ENCODE peak calls at places on chromosome 4, in seven cellular contexts. One of them, this sample, is unnamed.
A peak's percentile ranks its signal among the peaks of the same experiment; 100 is the strongest.

GRCh38 chr4:6474705-6475457 is 2.5 kb upstream of the PPP2R2C start:
- DNase-seq in mesendoderm: peak; percentile 49
- DNase-seq in IMR-90: no peak
- DNase-seq in trophoblast cell: no peak
- DNase-seq in mesenchymal stem cell: no peak
- DNase-seq in H9: peak; percentile 7
- DNase-seq in H1: peak; percentile 35
- DNase-seq in this sample: no peak

GRCh38 chr4:97507587-97508245 is 635.6 kb downstream of the STPG2 start:
- DNase-seq in H1: no peak
- DNase-seq in mesendoderm: peak; percentile 50
- DNase-seq in mesenchymal stem cell: no peak
- DNase-seq in H9: no peak
- DNase-seq in IMR-90: no peak
- DNase-seq in trophoblast cell: no peak
- DNase-seq in this sample: no peak

GRCh38 chr4:4673070-4673469 is 131.2 kb upstream of the STX18 start:
- DNase-seq in H1: peak; percentile 98
- DNase-seq in mesenchymal stem cell: peak; percentile 36
- DNase-seq in IMR-90: no peak
- DNase-seq in trophoblast cell: peak; percentile 20
- DNase-seq in mesendoderm: peak; percentile 98
- DNase-seq in H9: peak; percentile 97
- DNase-seq in this sample: peak; percentile 59

GRCh38 chr4:4289055-4289454 is 899 bp downstream of the LYAR start:
- DNase-seq in mesenchymal stem cell: no peak
- DNase-seq in IMR-90: no peak
- DNase-seq in H1: no peak
- DNase-seq in trophoblast cell: no peak
- DNase-seq in mesendoderm: no peak
- DNase-seq in H9: no peak
- DNase-seq in this sample: no peak

GRCh38 chr4:677431-678293 is 3.3 kb downstream of the MYL5 start:
- DNase-seq in H9: peak; percentile 29
- DNase-seq in H1: no peak
- DNase-seq in mesenchymal stem cell: no peak
- DNase-seq in IMR-90: no peak
- DNase-seq in mesendoderm: no peak
- DNase-seq in trophoblast cell: peak; percentile 84
- DNase-seq in this sample: no peak

GRCh38 chr4:10099521-10100325 is 16.9 kb downstream of the WDR1 start:
- DNase-seq in H9: no peak
- DNase-seq in IMR-90: no peak
- DNase-seq in trophoblast cell: no peak
- DNase-seq in mesenchymal stem cell: no peak
- DNase-seq in mesendoderm: no peak
- DNase-seq in H1: no peak
- DNase-seq in this sample: no peak

GRCh38 chr4:185567828-185568442 is 32.6 kb upstream of the PDLIM3 start:
- DNase-seq in H9: no peak
- DNase-seq in IMR-90: peak; percentile 78
- DNase-seq in trophoblast cell: peak; percentile 78
- DNase-seq in H1: no peak
- DNase-seq in mesenchymal stem cell: peak; percentile 96
- DNase-seq in mesendoderm: peak; percentile 40
- DNase-seq in this sample: no peak

GRCh38 chr4:26719954-26720552 is 136.2 kb downstream of the TBC1D19 start:
- DNase-seq in trophoblast cell: peak; percentile 61
- DNase-seq in H9: no peak
- DNase-seq in mesenchymal stem cell: peak; percentile 39
- DNase-seq in H1: no peak
- DNase-seq in IMR-90: peak; percentile 63
- DNase-seq in mesendoderm: peak; percentile 20
- DNase-seq in this sample: no peak

GRCh38 chr4:4995103-4995761 is 24.0 kb downstream of the CYTL1 start:
- DNase-seq in mesenchymal stem cell: peak; percentile 67
- DNase-seq in IMR-90: peak; percentile 58
- DNase-seq in trophoblast cell: peak; percentile 87
- DNase-seq in H9: peak; percentile 90
- DNase-seq in mesendoderm: peak; percentile 90
- DNase-seq in H1: peak; percentile 90
- DNase-seq in this sample: peak; percentile 76

GRCh38 chr4:109472343-109472761 is 38.7 kb downstream of the SEC24B start:
- DNase-seq in IMR-90: peak; percentile 84
- DNase-seq in mesendoderm: no peak
- DNase-seq in trophoblast cell: peak; percentile 84
- DNase-seq in H1: no peak
- DNase-seq in mesenchymal stem cell: peak; percentile 81
- DNase-seq in H9: no peak
- DNase-seq in this sample: no peak

GRCh38 chr4:7887415-7887814 is 52.2 kb downstream of the AFAP1 start:
- DNase-seq in IMR-90: no peak
- DNase-seq in trophoblast cell: no peak
- DNase-seq in H9: no peak
- DNase-seq in H1: no peak
- DNase-seq in mesenchymal stem cell: no peak
- DNase-seq in mesendoderm: no peak
- DNase-seq in this sample: no peak

GRCh38 chr4:136858911-136859310 is 673.4 kb downstream of the PCDH18 start:
- DNase-seq in IMR-90: no peak
- DNase-seq in H9: no peak
- DNase-seq in H1: no peak
- DNase-seq in mesendoderm: no peak
- DNase-seq in trophoblast cell: no peak
- DNase-seq in mesenchymal stem cell: no peak
- DNase-seq in this sample: no peak

GRCh38 chr4:157204634-157205244 is 15.8 kb upstream of the GRIA2 start:
- DNase-seq in trophoblast cell: peak; percentile 43
- DNase-seq in H1: peak; percentile 82
- DNase-seq in H9: peak; percentile 86
- DNase-seq in IMR-90: peak; percentile 1
- DNase-seq in mesenchymal stem cell: no peak
- DNase-seq in mesendoderm: peak; percentile 63
- DNase-seq in this sample: no peak

GRCh38 chr4:16198271-16198670 is 28.0 kb downstream of the TAPT1 start:
- DNase-seq in H1: no peak
- DNase-seq in IMR-90: no peak
- DNase-seq in trophoblast cell: no peak
- DNase-seq in H9: no peak
- DNase-seq in mesenchymal stem cell: no peak
- DNase-seq in mesendoderm: no peak
- DNase-seq in this sample: no peak

GRCh38 chr4:77286906-77287305 is 129.9 kb downstream of the CCNG2 start:
- DNase-seq in H1: no peak
- DNase-seq in trophoblast cell: no peak
- DNase-seq in mesenchymal stem cell: no peak
- DNase-seq in mesendoderm: no peak
- DNase-seq in H9: no peak
- DNase-seq in IMR-90: no peak
- DNase-seq in this sample: no peak

GRCh38 chr4:95014068-95014467 is 256.3 kb downstream of the BMPR1B start:
- DNase-seq in H1: no peak
- DNase-seq in mesendoderm: no peak
- DNase-seq in H9: no peak
- DNase-seq in IMR-90: no peak
- DNase-seq in mesenchymal stem cell: no peak
- DNase-seq in trophoblast cell: no peak
- DNase-seq in this sample: no peak

GRCh38 chr4:38837849-38838248 is 18.8 kb downstream of the TLR6 start:
- DNase-seq in H9: no peak
- DNase-seq in IMR-90: peak; percentile 59
- DNase-seq in mesenchymal stem cell: peak; percentile 39
- DNase-seq in trophoblast cell: no peak
- DNase-seq in H1: no peak
- DNase-seq in mesendoderm: no peak
- DNase-seq in this sample: no peak

GRCh38 chr4:87188063-87188462 is 32.4 kb downstream of the KLHL8 start:
- DNase-seq in IMR-90: peak; percentile 65
- DNase-seq in mesendoderm: no peak
- DNase-seq in H9: no peak
- DNase-seq in H1: no peak
- DNase-seq in trophoblast cell: no peak
- DNase-seq in mesenchymal stem cell: no peak
- DNase-seq in this sample: no peak

GRCh38 chr4:123827511-123827910 is 430.9 kb downstream of the SPRY1 start:
- DNase-seq in mesenchymal stem cell: no peak
- DNase-seq in mesendoderm: no peak
- DNase-seq in H1: no peak
- DNase-seq in trophoblast cell: no peak
- DNase-seq in IMR-90: no peak
- DNase-seq in H9: no peak
- DNase-seq in this sample: no peak

GRCh38 chr4:84401669-84402068 is 97.4 kb downstream of the NKX6-1 start:
- DNase-seq in IMR-90: no peak
- DNase-seq in H1: no peak
- DNase-seq in trophoblast cell: no peak
- DNase-seq in H9: no peak
- DNase-seq in mesendoderm: no peak
- DNase-seq in mesenchymal stem cell: no peak
- DNase-seq in this sample: no peak

DNA sequence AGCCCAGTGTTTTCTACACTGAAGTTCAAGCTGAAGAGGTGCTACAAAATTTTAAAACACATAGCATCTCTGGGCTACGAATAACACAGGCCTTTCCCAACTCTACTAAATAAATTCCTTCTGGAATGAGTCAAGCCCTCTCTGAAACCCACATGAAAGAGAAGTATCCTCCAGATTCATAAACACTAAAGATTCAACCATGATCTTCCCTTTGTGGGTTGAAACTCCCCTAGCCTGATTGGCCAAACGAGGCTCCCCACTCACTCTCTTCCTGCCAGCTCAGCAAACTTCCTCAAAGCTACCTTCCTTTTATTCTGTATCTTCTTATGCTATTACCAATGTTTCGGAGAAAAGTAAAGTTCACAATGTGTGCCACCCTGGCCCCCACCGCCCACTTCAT is 95.4 kb downstream of the NKX6-1 start:
- DNase-seq in mesendoderm: no peak
- DNase-seq in H9: no peak
- DNase-seq in H1: no peak
- DNase-seq in trophoblast cell: no peak
- DNase-seq in IMR-90: no peak
- DNase-seq in mesenchymal stem cell: no peak
- DNase-seq in this sample: no peak
- H4K8ac ChIP-seq in mesendoderm: no peak overlapping the region
- H4K8ac ChIP-seq in H9: no peak overlapping the region
- H4K8ac ChIP-seq in H1: no peak overlapping the region
- H4K8ac ChIP-seq in trophoblast cell: no peak overlapping the region
- H4K8ac ChIP-seq in IMR-90: no peak overlapping the region
- H4K8ac ChIP-seq in mesenchymal stem cell: no peak overlapping the region
- H4K8ac ChIP-seq in this sample: no peak overlapping the region

GRCh38 chr4:70734168-70734954 is 12.6 kb downstream of the RUFY3 start:
- DNase-seq in mesendoderm: no peak
- DNase-seq in IMR-90: peak; percentile 55
- DNase-seq in H1: no peak
- DNase-seq in mesenchymal stem cell: peak; percentile 58
- DNase-seq in trophoblast cell: no peak
- DNase-seq in H9: no peak
- DNase-seq in this sample: no peak
- H3K4me1 ChIP-seq in mesendoderm: peaks cover 2% of the 10 kb centered on the region
- H3K4me1 ChIP-seq in IMR-90: peaks cover 2% of the 10 kb centered on the region
- H3K4me1 ChIP-seq in H1: no peaks in the 10 kb centered on the region
- H3K4me1 ChIP-seq in mesenchymal stem cell: no peaks in the 10 kb centered on the region
- H3K4me1 ChIP-seq in trophoblast cell: no peaks in the 10 kb centered on the region
- H3K4me1 ChIP-seq in H9: no peaks in the 10 kb centered on the region
- H3K4me1 ChIP-seq in this sample: peaks cover under 1% of the 10 kb centered on the region

GRCh38 chr4:183110244-183110643 is 11.2 kb downstream of the WWC2 start:
- DNase-seq in mesenchymal stem cell: no peak
- DNase-seq in IMR-90: no peak
- DNase-seq in mesendoderm: no peak
- DNase-seq in H1: no peak
- DNase-seq in trophoblast cell: no peak
- DNase-seq in H9: no peak
- DNase-seq in this sample: no peak

GRCh38 chr4:183111452-183111885 is 12.4 kb downstream of the WWC2 start:
- DNase-seq in IMR-90: no peak
- DNase-seq in mesenchymal stem cell: no peak
- DNase-seq in trophoblast cell: peak; percentile 57
- DNase-seq in H9: no peak
- DNase-seq in mesendoderm: peak; percentile 59
- DNase-seq in H1: no peak
- DNase-seq in this sample: no peak

GRCh38 chr4:183106839-183107238 is 7.8 kb downstream of the WWC2 start:
- DNase-seq in H1: no peak
- DNase-seq in H9: no peak
- DNase-seq in IMR-90: peak; percentile 41
- DNase-seq in mesendoderm: peak; percentile 52
- DNase-seq in mesenchymal stem cell: peak; percentile 53
- DNase-seq in trophoblast cell: no peak
- DNase-seq in this sample: no peak

GRCh38 chr4:183105092-183105491 is 6.0 kb downstream of the WWC2 start:
- DNase-seq in mesendoderm: peak; percentile 73
- DNase-seq in mesenchymal stem cell: no peak
- DNase-seq in IMR-90: no peak
- DNase-seq in H9: peak; percentile 59
- DNase-seq in trophoblast cell: no peak
- DNase-seq in H1: no peak
- DNase-seq in this sample: no peak

DNA sequence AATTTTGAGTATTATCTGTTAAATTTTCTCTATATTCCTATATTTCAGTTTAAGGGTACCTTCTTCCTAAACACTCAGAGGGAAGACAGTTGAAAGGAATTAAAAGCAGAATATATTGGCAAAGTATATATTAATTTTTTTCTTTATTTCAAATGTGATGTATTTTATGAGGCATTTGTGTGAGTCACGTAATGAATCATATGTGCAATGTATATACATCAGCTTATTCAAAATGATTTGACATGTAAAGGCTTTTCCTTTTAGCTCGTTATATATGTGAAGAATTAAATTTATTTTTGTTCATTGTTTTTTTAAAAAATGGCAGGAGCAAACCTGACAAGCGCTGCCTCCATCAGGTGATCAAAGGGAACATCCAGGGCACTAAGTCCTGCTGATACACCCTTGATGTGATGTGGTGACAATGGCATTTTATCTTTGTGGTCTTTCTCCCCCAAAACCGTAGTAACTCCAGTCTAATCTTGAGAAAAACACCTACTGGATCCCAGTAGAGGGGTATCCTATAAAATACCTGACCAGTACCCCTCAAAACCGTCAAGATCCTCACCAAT is 8.9 kb downstream of the WWC2 start:
- DNase-seq in mesendoderm: peak; percentile 51
- DNase-seq in IMR-90: peak; percentile 62
- DNase-seq in H1: no peak
- DNase-seq in trophoblast cell: no peak
- DNase-seq in H9: no peak
- DNase-seq in mesenchymal stem cell: no peak
- DNase-seq in this sample: no peak
- H4K8ac ChIP-seq in mesendoderm: no peak overlapping the region
- H4K8ac ChIP-seq in IMR-90: no peak overlapping the region
- H4K8ac ChIP-seq in H1: no peak overlapping the region
- H4K8ac ChIP-seq in trophoblast cell: no peak overlapping the region
- H4K8ac ChIP-seq in H9: no peak overlapping the region
- H4K8ac ChIP-seq in mesenchymal stem cell: no peak overlapping the region
- H4K8ac ChIP-seq in this sample: no peak overlapping the region

DNA sequence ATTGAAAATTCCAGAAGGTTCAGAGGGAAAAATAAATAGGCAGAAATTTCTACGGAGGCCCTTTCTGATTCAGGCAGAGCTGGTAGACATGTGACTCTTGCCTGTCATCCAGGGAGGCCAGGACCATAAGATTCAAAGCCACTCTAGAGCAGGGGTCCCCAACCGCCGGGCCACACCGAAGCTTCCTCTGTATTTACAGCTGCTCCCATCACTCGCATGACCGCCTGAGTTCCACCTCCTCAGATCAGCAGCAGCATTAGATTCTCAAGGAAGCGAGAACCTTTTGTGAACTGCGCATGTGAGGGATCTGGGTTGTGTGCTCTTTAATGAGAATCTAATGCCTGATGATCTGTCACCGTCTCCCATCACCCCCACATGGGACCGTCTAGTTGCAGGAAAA is 72.2 kb downstream of the RWDD4 start:
- DNase-seq in mesenchymal stem cell: no peak
- DNase-seq in IMR-90: no peak
- DNase-seq in H1: no peak
- DNase-seq in mesendoderm: no peak
- DNase-seq in trophoblast cell: no peak
- DNase-seq in H9: no peak
- DNase-seq in this sample: no peak
- H3K4me1 ChIP-seq in mesenchymal stem cell: no peaks in the 10 kb centered on the region
- H3K4me1 ChIP-seq in IMR-90: peaks cover 1% of the 10 kb centered on the region
- H3K4me1 ChIP-seq in H1: no peaks in the 10 kb centered on the region
- H3K4me1 ChIP-seq in mesendoderm: no peaks in the 10 kb centered on the region
- H3K4me1 ChIP-seq in trophoblast cell: no peaks in the 10 kb centered on the region
- H3K4me1 ChIP-seq in H9: no peaks in the 10 kb centered on the region
- H3K4me1 ChIP-seq in this sample: no peaks in the 10 kb centered on the region

This sample was measured in neuronal stem cell.